ENCODE peak calls at places on chromosomes 4 and X, in nine cellular contexts. N is H7, H is iris pigment epithelial cell, Y is NCI-H1694, J is GM03348, O is ecto neural progenitor cell, W is GM13977, K is B cell, B is nucleus accumbens. Z is an unnamed sample.

GRCh38 chrX:56600141-56600540 is 36.7 kb downstream of the UBQLN2 start:
- DNase-seq in N (no peak), H (peak; percentile 53), Y (no peak), J (no peak), O (no peak), W (no peak), K (no peak), B (no peak), Z (no peak)

GRCh38 chrX:151970661-151971060 is 3.8 kb downstream of the GABRE start:
- DNase-seq in N (no peak), H (peak; percentile 89), Y (no peak), J (peak; percentile 84), O (no peak), W (no peak), K (no peak), B (no peak), Z (no peak)

GRCh38 chrX:130158311-130158710 is 7.3 kb downstream of the AIFM1 start:
- DNase-seq in N (no peak), H (no peak), Y (no peak), J (no peak), O (no peak), W (no peak), K (no peak), B (no peak), Z (no peak)

GRCh38 chr4:37983951-37984350 is 23.8 kb downstream of the PTTG2 start:
- DNase-seq in N (no peak), H (peak; percentile 9), Y (no peak), J (no peak), O (no peak), W (no peak), K (no peak), B (no peak), Z (no peak)

GRCh38 chrX:154735695-154736393 is 15.0 kb downstream of the GAB3 start:
- DNase-seq in N (no peak), H (peak; percentile 92), Y (no peak), J (peak; percentile 63), O (no peak), W (no peak), K (no peak), B (no peak), Z (no peak)

GRCh38 chr4:25358515-25359275 is 18.4 kb upstream of the ANAPC4 start:
- DNase-seq in N (no peak), H (no peak), Y (no peak), J (no peak), O (no peak), W (no peak), K (no peak), B (no peak), Z (no peak)

GRCh38 chrX:153609917-153610833 is 11.2 kb upstream of the CCNQ start:
- DNase-seq in N (peak; percentile 87), H (peak; percentile 60), Y (peak; percentile 52), J (peak; percentile 75), O (peak; percentile 87), W (peak; percentile 72), K (peak; percentile 84), B (peak; percentile 63), Z (peak; percentile 76)

GRCh38 chr4:74674750-74675149 is 119.6 kb downstream of the BTC start:
- DNase-seq in N (no peak), H (peak; percentile 15), Y (no peak), J (no peak), O (no peak), W (no peak), K (no peak), B (no peak), Z (no peak)

GRCh38 chr4:42816864-42817263 is 75.6 kb upstream of the GRXCR1 start:
- DNase-seq in N (no peak), H (no peak), Y (no peak), J (no peak), O (no peak), W (no peak), K (peak; percentile 13), B (no peak), Z (no peak)

GRCh38 chr4:34974313-34974680 is 1270.0 kb downstream of the ARAP2 start:
- DNase-seq in N (no peak), H (no peak), Y (no peak), J (no peak), O (no peak), W (no peak), K (no peak), B (no peak), Z (no peak)

GRCh38 chr4:87425711-87426110 is 3.3 kb downstream of the NUDT9 start:
- DNase-seq in N (no peak), H (no peak), Y (no peak), J (no peak), O (no peak), W (no peak), K (no peak), B (no peak), Z (no peak)

GRCh38 chr4:108834787-108835384 is 72.0 kb upstream of the ETNPPL start:
- DNase-seq in N (no peak), H (peak; percentile 63), Y (no peak), J (peak; percentile 60), O (no peak), W (peak; percentile 3), K (no peak), B (no peak), Z (no peak)

GRCh38 chr4:67130411-67130810 is 414.9 kb downstream of the CENPC start:
- DNase-seq in N (no peak), H (no peak), Y (no peak), J (no peak), O (no peak), W (no peak), K (no peak), B (no peak), Z (no peak)

GRCh38 chr4:87196927-87197326 is 23.5 kb downstream of the KLHL8 start:
- DNase-seq in N (no peak), H (no peak), Y (no peak), J (no peak), O (no peak), W (no peak), K (no peak), B (no peak), Z (no peak)

GRCh38 chr4:168309781-168310180 is 8.8 kb downstream of the DDX60 start:
- DNase-seq in N (no peak), H (peak; percentile 28), Y (peak; percentile 4), J (no peak), O (no peak), W (no peak), K (no peak), B (no peak), Z (no peak)

GRCh38 chrX:107701493-107702121 is 73.3 kb downstream of the PRPS1 start:
- DNase-seq in N (no peak), H (no peak), Y (no peak), J (no peak), O (no peak), W (no peak), K (peak; percentile 46), B (no peak), Z (no peak)

GRCh38 chr4:31290836-31291235 is 570.7 kb downstream of the PCDH7 start:
- DNase-seq in N (peak; percentile 6), H (no peak), Y (no peak), J (no peak), O (no peak), W (no peak), K (no peak), B (no peak), Z (no peak)

GRCh38 chr4:158824425-158825274 is 55.8 kb downstream of the FNIP2 start:
- DNase-seq in N (no peak), H (peak; percentile 46), Y (no peak), J (peak; percentile 55), O (no peak), W (no peak), K (no peak), B (no peak), Z (no peak)

GRCh38 chrX:96843566-96843965 is 40.1 kb upstream of the RPA4 start:
- DNase-seq in N (peak; percentile 48), H (peak; percentile 34), Y (no peak), J (no peak), O (peak; percentile 63), W (no peak), K (no peak), B (no peak), Z (no peak)

GRCh38 chr4:3331511-3332394 is 38.9 kb downstream of the RGS12 start:
- DNase-seq in N (no peak), H (no peak), Y (no peak), J (peak; percentile 4), O (no peak), W (no peak), K (no peak), B (no peak), Z (peak; percentile 18)

GRCh38 chr4:170400346-170400745 is 310.6 kb upstream of the AADAT start:
- DNase-seq in N (peak; percentile 3), H (no peak), Y (no peak), J (no peak), O (no peak), W (no peak), K (no peak), B (no peak), Z (no peak)

GRCh38 chrX:153792368-153792767 is 1.8 kb downstream of the IDH3G start:
- DNase-seq in N (no peak), H (no peak), Y (peak; percentile 47), J (no peak), O (no peak), W (no peak), K (no peak), B (no peak), Z (no peak)

GRCh38 chr4:1578301-1578781 is 105.8 kb downstream of the FAM53A start:
- DNase-seq in N (peak; percentile 90), H (no peak), Y (no peak), J (no peak), O (peak; percentile 78), W (no peak), K (peak; percentile 35), B (no peak), Z (no peak)

GRCh38 chr4:79176351-79176750 is 149.5 kb downstream of the NAA11 start:
- DNase-seq in N (no peak), H (no peak), Y (no peak), J (no peak), O (no peak), W (no peak), K (no peak), B (no peak), Z (no peak)

GRCh38 chr4:124167602-124168001 is 544.9 kb downstream of the ANKRD50 start:
- DNase-seq in N (no peak), H (no peak), Y (no peak), J (peak; percentile 44), O (no peak), W (no peak), K (no peak), B (no peak), Z (no peak)

GRCh38 chrX:123263246-123263757 is 79.2 kb downstream of the GRIA3 start:
- DNase-seq in N (no peak), H (no peak), Y (peak; percentile 2), J (no peak), O (peak; percentile 39), W (no peak), K (no peak), B (no peak), Z (no peak)

GRCh38 chr4:66906314-66906713 is 639.0 kb downstream of the CENPC start:
- DNase-seq in N (peak; percentile 5), H (no peak), Y (no peak), J (no peak), O (no peak), W (no peak), K (no peak), B (no peak), Z (no peak)

GRCh38 chrX:95218964-95219363 is 1465.7 kb upstream of the DIAPH2 start:
- DNase-seq in N (peak; percentile 5), H (no peak), Y (no peak), J (no peak), O (no peak), W (no peak), K (no peak), B (no peak), Z (no peak)

GRCh38 chr4:140150636-140150885 is 3.4 kb downstream of the MAML3 start:
- DNase-seq in N (no peak), H (no peak), Y (peak; percentile 79), J (no peak), O (no peak), W (no peak), K (no peak), B (peak; percentile 65), Z (no peak)

GRCh38 chrX:51507551-51507950 is 11.2 kb upstream of the NUDT11 start:
- DNase-seq in N (no peak), H (no peak), Y (no peak), J (no peak), O (no peak), W (no peak), K (no peak), B (no peak), Z (no peak)

GRCh38 chrX:93422693-93423092 is 250.7 kb downstream of the NAP1L3 start:
- DNase-seq in N (peak; percentile 44), H (peak; percentile 9), Y (peak; percentile 39), J (peak; percentile 2), O (no peak), W (peak; percentile 23), K (peak; percentile 3), B (no peak), Z (no peak)